ENCODE peak calls at places on chromosomes 3 and 15, in ten cellular contexts. R is OCI-LY7, F is Karpas-422, J is neuronal stem cell, Q is hepatocyte, H is fibroblast of lung, V is astrocyte, O is neural progenitor cell, Y is endothelial cell of umbilical vein, M is K562. Z is an unnamed sample.

GRCh38 chr15:41893422-41894250 is at the start of gene SPTBN5:
- DNase-seq in R (no peak), H (no peak), Q (no peak), M (no peak), F (no peak), O (no peak), V (no peak), J (no peak), Y (no peak), Z (no peak)

GRCh38 chr15:69725957-69726356 is 273.3 kb downstream of the RPLP1 start:
- DNase-seq in Q (no peak), R (no peak), M (no peak), V (no peak), Y (no peak), O (no peak), H (no peak), F (no peak), J (no peak), Z (no peak)

GRCh38 chr3:129560931-129561594 is 18.1 kb downstream of the H1-8 start:
- DNase-seq in Y (peak), F (no peak), H (peak), V (peak), R (no peak), Q (peak), O (no peak), J (no peak), M (no peak), Z (peak)

GRCh38 chr15:50563756-50564155 is 17.3 kb upstream of the USP50 start:
- DNase-seq in V (no peak), R (no peak), Q (no peak), F (no peak), J (no peak), H (no peak), O (no peak), M (no peak), Y (no peak), Z (no peak)

GRCh38 chr3:141275032-141275422 is 43.4 kb downstream of the PXYLP1 start:
- DNase-seq in O (no peak), J (no peak), F (no peak), R (no peak), Y (no peak), Q (no peak), M (no peak), H (peak), V (peak), Z (peak)

GRCh38 chr15:57150066-57150865 is 226.0 kb upstream of the CGNL1 start:
- DNase-seq in Q (no peak), O (no peak), R (no peak), F (no peak), Y (peak), H (peak), J (no peak), M (no peak), V (peak), Z (no peak)

GRCh38 chr15:92582206-92582605 is 73.4 kb downstream of the FAM174B start:
- DNase-seq in J (no peak), F (no peak), Y (no peak), V (no peak), O (no peak), M (no peak), H (no peak), R (no peak), Q (no peak), Z (no peak)

GRCh38 chr3:177468816-177469590 is 271.7 kb upstream of the TBL1XR1 start:
- DNase-seq in V (peak), M (no peak), Y (no peak), Q (no peak), O (no peak), F (no peak), J (no peak), H (peak), R (no peak), Z (peak)

GRCh38 chr15:78247895-78248294 is 13.5 kb upstream of the ACSBG1 start:
- DNase-seq in Q (no peak), M (no peak), Y (no peak), R (no peak), O (no peak), V (no peak), F (no peak), J (no peak), H (no peak), Z (no peak)

GRCh38 chr3:174441588-174442316 is 417.4 kb upstream of the NAALADL2 start:
- DNase-seq in H (peak), Y (peak), R (no peak), F (no peak), J (no peak), Q (no peak), O (peak), V (peak), M (no peak), Z (peak)

GRCh38 chr3:174438501-174439156 is 420.5 kb upstream of the NAALADL2 start:
- DNase-seq in H (peak), O (peak), V (no peak), F (no peak), Y (peak), Q (peak), R (no peak), M (no peak), J (no peak), Z (peak)

GRCh38 chr3:174440350-174440716 is 418.8 kb upstream of the NAALADL2 start:
- DNase-seq in Y (no peak), H (peak), O (peak), F (no peak), J (no peak), M (no peak), R (peak), Q (peak), V (peak), Z (peak)

GRCh38 chr3:174440741-174441587 is 418.2 kb upstream of the NAALADL2 start:
- DNase-seq in O (peak), H (peak), M (peak), Y (peak), R (peak), V (peak), F (peak), J (peak), Q (peak), Z (peak)

GRCh38 chr3:174439621-174440349 is 419.3 kb upstream of the NAALADL2 start:
- DNase-seq in F (no peak), R (no peak), H (peak), Q (peak), V (peak), O (peak), Y (peak), M (no peak), J (no peak), Z (peak)
- H3K4me3 ChIP-seq in F (peak), R (peak), H (peak), Q (peak), V (peak), O (peak), Y (peak), M (peak), J (peak), Z (peak)

DNA sequence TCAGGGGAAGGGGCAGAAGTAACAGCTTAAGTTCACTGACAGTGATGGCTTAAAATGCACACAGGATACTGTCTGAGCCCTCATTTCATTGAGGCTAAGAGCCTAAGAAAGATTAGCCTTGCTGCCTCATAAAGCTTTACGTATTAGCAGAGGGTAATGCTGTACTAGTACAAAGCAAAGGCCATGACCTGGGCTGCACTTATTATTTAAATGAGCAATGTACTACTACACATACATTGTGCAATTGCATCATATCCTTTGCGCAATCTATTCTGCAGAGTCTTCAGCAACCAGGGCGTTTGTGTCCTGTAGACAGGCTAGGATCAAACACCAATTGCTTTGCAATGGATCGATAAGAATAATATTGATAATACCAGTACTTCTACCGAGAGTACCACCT is 221.8 kb downstream of the TPRG1 start:
- DNase-seq in H (peak), J (no peak), R (peak), M (no peak), Q (peak), V (no peak), F (no peak), O (no peak), Y (no peak), Z (no peak)
- H2AFZ ChIP-seq in H (no peak), J (no peak), R (no peak), M (no peak), Q (no peak), V (no peak), F (no peak), O (no peak), Y (no peak), Z (no peak)

GRCh38 chr3:185270956-185271332 is 17.1 kb upstream of the EHHADH start:
- DNase-seq in Q (no peak), R (no peak), M (no peak), F (no peak), O (no peak), Y (no peak), H (no peak), V (no peak), J (no peak), Z (no peak)

GRCh38 chr3:185270262-185270955 is 16.6 kb upstream of the EHHADH start:
- DNase-seq in R (no peak), V (no peak), Y (peak), H (peak), J (no peak), Q (peak), F (peak), O (peak), M (peak), Z (peak)

GRCh38 chr3:185264849-185265553 is 11.2 kb upstream of the EHHADH start:
- DNase-seq in H (no peak), V (no peak), R (no peak), O (no peak), M (no peak), J (no peak), F (no peak), Q (no peak), Y (no peak), Z (no peak)

GRCh38 chr3:185267193-185267592 is 13.3 kb upstream of the EHHADH start:
- DNase-seq in F (no peak), M (no peak), V (no peak), H (no peak), Y (no peak), Q (no peak), R (no peak), J (no peak), O (no peak), Z (no peak)

GRCh38 chr3:185268194-185268809 is 14.5 kb upstream of the EHHADH start:
- DNase-seq in R (no peak), Q (peak), J (no peak), O (no peak), M (no peak), Y (no peak), H (no peak), F (no peak), V (no peak), Z (no peak)
- H3K4me3 ChIP-seq in R (no peak), Q (no peak), J (no peak), O (no peak), M (no peak), Y (no peak), H (no peak), F (no peak), V (no peak), Z (no peak)

DNA sequence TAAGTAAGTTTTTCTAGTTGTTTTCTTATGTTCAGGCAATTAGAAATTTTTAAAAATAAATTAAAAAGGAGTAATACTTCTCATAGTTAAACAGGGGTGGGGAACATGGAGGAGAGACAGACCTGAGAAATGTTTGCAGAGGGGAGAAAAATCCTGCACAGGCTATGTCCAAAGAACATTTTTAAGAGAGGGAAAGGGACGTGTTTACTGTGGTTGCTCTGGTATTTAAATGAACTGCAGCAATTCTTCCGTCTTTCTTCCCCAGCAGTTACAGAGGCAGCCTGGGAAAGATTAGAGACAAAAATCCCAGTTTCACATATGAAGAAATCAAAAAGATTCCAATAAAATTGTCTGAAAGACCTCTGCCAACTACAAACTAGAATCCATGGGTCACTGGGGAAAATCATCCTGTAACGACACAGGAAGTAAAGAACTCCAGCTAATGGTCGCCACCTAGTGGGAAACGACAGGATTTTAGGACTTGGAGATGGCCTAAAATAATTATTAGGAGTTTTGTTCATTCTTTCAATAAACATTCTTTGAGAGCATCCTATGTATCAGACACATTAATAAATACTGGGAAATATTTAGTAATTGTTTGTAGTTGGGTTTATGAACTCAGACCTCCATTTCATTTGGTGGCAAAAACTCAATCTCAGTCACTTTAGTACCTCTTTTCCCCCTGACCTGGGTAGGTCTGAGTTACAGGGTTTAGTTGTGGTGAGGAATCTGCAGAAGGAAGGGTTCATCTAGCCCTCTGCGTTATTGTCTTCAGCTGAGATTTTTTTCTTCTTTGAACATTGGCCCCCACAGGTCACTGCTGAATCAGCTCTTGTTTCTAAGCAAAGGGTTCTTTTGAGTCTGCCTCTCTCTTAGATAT is 69.9 kb upstream of the GOLIM4 start:
- DNase-seq in J (peak), M (peak), V (peak), R (peak), H (peak), Y (peak), Q (peak), O (peak), F (peak), Z (peak)
- H2AFZ ChIP-seq in J (peak), M (peak), V (peak), R (peak), H (peak), Y (peak), Q (peak), O (peak), F (peak), Z (peak)

GRCh38 chr3:120445654-120446053 is 5.1 kb downstream of the FSTL1 start:
- DNase-seq in M (no peak), R (no peak), O (no peak), Q (no peak), F (no peak), J (no peak), Y (no peak), V (no peak), H (no peak), Z (no peak)
- H3K4me3 ChIP-seq in M (no peak), R (no peak), O (no peak), Q (no peak), F (no peak), J (no peak), Y (no peak), V (no peak), H (no peak), Z (peak)

GRCh38 chr3:108389361-108389760 is 93.0 kb downstream of the HHLA2 start:
- DNase-seq in V (no peak), Y (no peak), Q (no peak), O (no peak), H (no peak), M (no peak), R (no peak), J (no peak), F (peak), Z (no peak)

GRCh38 chr3:108383306-108383705 is 87.0 kb downstream of the HHLA2 start:
- DNase-seq in J (no peak), R (no peak), O (no peak), Q (no peak), Y (no peak), M (no peak), V (no peak), H (no peak), F (peak), Z (no peak)

GRCh38 chr3:108388136-108389132 is 92.1 kb downstream of the HHLA2 start:
- DNase-seq in V (peak), H (no peak), F (peak), M (no peak), Y (no peak), Q (no peak), O (no peak), J (no peak), R (no peak), Z (peak)

GRCh38 chr3:108391917-108392585 is 95.7 kb downstream of the HHLA2 start:
- DNase-seq in H (peak), Y (no peak), V (peak), J (no peak), Q (no peak), R (no peak), M (no peak), O (no peak), F (no peak), Z (peak)

GRCh38 chr3:108387065-108387464 is 90.7 kb downstream of the HHLA2 start:
- DNase-seq in Y (no peak), H (no peak), M (no peak), R (no peak), V (no peak), J (no peak), Q (no peak), F (peak), O (no peak), Z (no peak)
- H2AFZ ChIP-seq in Y (no peak), H (no peak), M (no peak), R (no peak), V (no peak), J (no peak), Q (no peak), F (no peak), O (no peak), Z (no peak)

DNA sequence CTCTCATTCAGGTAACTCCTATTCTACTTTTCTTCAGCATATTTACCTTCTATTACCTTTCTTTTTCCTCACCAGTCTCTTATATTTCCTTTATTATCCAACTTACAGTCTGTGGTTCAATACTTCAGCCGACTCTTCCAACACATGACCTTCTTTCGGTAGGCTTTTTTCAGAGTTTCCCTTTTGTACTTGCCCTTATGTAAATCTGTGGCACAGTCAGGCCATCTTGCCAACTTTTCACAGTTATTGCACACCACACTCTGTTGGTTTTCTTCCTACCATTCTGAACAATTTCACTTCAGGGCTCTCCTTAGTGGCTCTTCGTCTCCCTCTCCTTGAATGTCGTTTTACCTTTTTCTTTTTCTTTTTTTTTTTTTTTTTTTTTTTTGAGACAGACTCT is 427.8 kb downstream of the LPP start:
- DNase-seq in V (no peak), R (peak), H (no peak), J (no peak), Q (no peak), F (peak), Y (no peak), M (no peak), O (no peak), Z (no peak)
- H3K4me3 ChIP-seq in V (no peak), R (peak), H (no peak), J (no peak), Q (no peak), F (peak), Y (no peak), M (no peak), O (no peak), Z (no peak)